ENCODE peak calls at places on chromosomes 7 and 10, in four cellular contexts. P is CD8-positive, alpha-beta memory T cell; L is RCC 7860; N is endothelial cell. W is an unnamed sample.

GRCh38 chr10:63633677-63634487 is 112.7 kb downstream of the REEP3 start:
- DNase-seq in P (no peak), L (peak; percentile 39), N (no peak), W (peak; percentile 46)

GRCh38 chr7:54907981-54908380 is 110.8 kb upstream of the EGFR start:
- DNase-seq in P (no peak), L (no peak), N (no peak), W (no peak)

GRCh38 chr7:47579458-47579857 is 2.5 kb downstream of the TNS3 start:
- DNase-seq in P (no peak), L (no peak), N (no peak), W (no peak)

GRCh38 chr7:1812693-1813393 is 142.8 kb downstream of the ELFN1 start:
- DNase-seq in P (no peak), L (no peak), N (no peak), W (no peak)

GRCh38 chr7:111730476-111731300 is 168.4 kb upstream of the IMMP2L start:
- DNase-seq in P (no peak), L (peak; percentile 42), N (no peak), W (peak; percentile 28)

GRCh38 chr10:87864497-87865059 is 1.2 kb downstream of the PTEN start:
- DNase-seq in P (no peak), L (peak; percentile 24), N (no peak), W (peak; percentile 39)

GRCh38 chr10:121027390-121027789 is 176.2 kb downstream of the WDR11 start:
- DNase-seq in P (no peak), L (no peak), N (no peak), W (no peak)

GRCh38 chr10:101725843-101726242 is 30.9 kb upstream of the FBXW4 start:
- DNase-seq in P (no peak), L (no peak), N (no peak), W (no peak)

GRCh38 chr10:3122486-3123205 is 49.9 kb downstream of the PITRM1 start:
- DNase-seq in P (no peak), L (no peak), N (no peak), W (peak; percentile 88)

GRCh38 chr10:100743626-100744135 is 1.7 kb upstream of the PAX2 start:
- DNase-seq in P (no peak), L (peak; percentile 78), N (no peak), W (peak; percentile 65)

GRCh38 chr7:151673216-151673615 is 153.5 kb upstream of the RHEB start:
- DNase-seq in P (no peak), L (no peak), N (no peak), W (no peak)

GRCh38 chr7:128869138-128869943 is 6.7 kb downstream of the ATP6V1F start:
- DNase-seq in P (peak; percentile 62), L (no peak), N (peak; percentile 37), W (no peak)

GRCh38 chr7:77980087-77980713 is 181.6 kb downstream of the PHTF2 start:
- DNase-seq in P (no peak), L (no peak), N (no peak), W (no peak)

GRCh38 chr10:71383972-71384687 is 12.6 kb upstream of the CDH23 start:
- DNase-seq in P (peak; percentile 78), L (peak; percentile 21), N (peak; percentile 88), W (peak; percentile 53)

GRCh38 chr7:98394377-98394836 is 6.5 kb downstream of the BAIAP2L1 start:
- DNase-seq in P (no peak), L (peak; percentile 73), N (no peak), W (peak; percentile 93)

GRCh38 chr10:82477776-82478175 is 602.8 kb downstream of the NRG3 start:
- DNase-seq in P (no peak), L (no peak), N (no peak), W (no peak)

GRCh38 chr10:92011560-92012214 is 88.1 kb downstream of the BTAF1 start:
- DNase-seq in P (no peak), L (peak; percentile 75), N (no peak), W (peak; percentile 76)

W was measured in A172.